ENCODE peak calls at places on chromosomes 6 and 20, in five cellular contexts. M is NT2/D1, L is GM12878, U is HepG2, T is H1. X is an unnamed sample.

GRCh38 chr6:132820629-132821381 is 6.4 kb downstream of the RPS12 start:
- DNase-seq in M (no peak), L (no peak), U (peak; percentile 20), T (peak; percentile 53), X (no peak)

GRCh38 chr6:151176941-151177760 is 62.6 kb upstream of the AKAP12 start:
- DNase-seq in M (no peak), L (no peak), U (no peak), T (no peak), X (no peak)

GRCh38 chr20:43191946-43192847 is 2.5 kb upstream of the PTPRT start:
- DNase-seq in M (peak; percentile 49), L (no peak), U (peak; percentile 16), T (peak; percentile 83), X (peak; percentile 48)

GRCh38 chr6:3061501-3061941 is 6.8 kb upstream of the RIPK1 start:
- DNase-seq in M (no peak), L (no peak), U (no peak), T (no peak), X (no peak)

GRCh38 chr6:77231438-77232305 is 231.6 kb downstream of the HTR1B start:
- DNase-seq in M (no peak), L (no peak), U (no peak), T (no peak), X (no peak)

GRCh38 chr6:133646021-133646682 is 242.8 kb upstream of the TCF21 start:
- DNase-seq in M (no peak), L (no peak), U (no peak), T (no peak), X (no peak)

GRCh38 chr6:40719671-40720374 is 132.7 kb upstream of the LRFN2 start:
- DNase-seq in M (no peak), L (peak; percentile 30), U (no peak), T (peak; percentile 57), X (no peak)

GRCh38 chr20:35030136-35030535 is 62.5 kb downstream of the TRPC4AP start:
- DNase-seq in M (no peak), L (no peak), U (no peak), T (no peak), X (no peak)

GRCh38 chr6:63783096-63783495 is 147.5 kb downstream of the PHF3 start:
- DNase-seq in M (no peak), L (no peak), U (no peak), T (no peak), X (no peak)

GRCh38 chr6:107618672-107619071 is 128.8 kb downstream of the SOBP start:
- DNase-seq in M (no peak), L (peak; percentile 86), U (no peak), T (no peak), X (no peak)

GRCh38 chr6:27178001-27178730 is 69.3 kb upstream of the PRSS16 start:
- DNase-seq in M (peak; percentile 36), L (peak; percentile 61), U (peak; percentile 51), T (no peak), X (no peak)

GRCh38 chr20:6495907-6496306 is 271.6 kb upstream of the BMP2 start:
- DNase-seq in M (no peak), L (no peak), U (no peak), T (no peak), X (no peak)

GRCh38 chr6:153104220-153104619 is 26.9 kb downstream of the RGS17 start:
- DNase-seq in M (no peak), L (no peak), U (no peak), T (no peak), X (no peak)

GRCh38 chr6:98831057-98832031 is 3.0 kb upstream of the POU3F2 start:
- DNase-seq in M (no peak), L (no peak), U (no peak), T (peak; percentile 77), X (no peak)

GRCh38 chr6:39961178-39961577 is 26.9 kb upstream of the MOCS1 start:
- DNase-seq in M (no peak), L (no peak), U (no peak), T (no peak), X (no peak)

GRCh38 chr6:37099442-37099841 is 70.5 kb upstream of the PIM1 start:
- DNase-seq in M (no peak), L (no peak), U (peak; percentile 61), T (no peak), X (no peak)

GRCh38 chr6:161984707-161985106 is 710.8 kb upstream of the AGPAT4 start:
- DNase-seq in M (no peak), L (no peak), U (no peak), T (no peak), X (no peak)

GRCh38 chr20:44776977-44777376 is 31.3 kb downstream of the KCNK15 start:
- DNase-seq in M (peak; percentile 28), L (no peak), U (peak; percentile 31), T (peak; percentile 67), X (no peak)

GRCh38 chr6:20686142-20686541 is 151.9 kb downstream of the CDKAL1 start:
- DNase-seq in M (no peak), L (no peak), U (no peak), T (no peak), X (no peak)

GRCh38 chr6:8299034-8299433 is 136.3 kb downstream of the SLC35B3 start:
- DNase-seq in M (no peak), L (no peak), U (no peak), T (no peak), X (no peak)

GRCh38 chr6:21601341-21601740 is 7.8 kb downstream of the SOX4 start:
- DNase-seq in M (no peak), L (no peak), U (no peak), T (no peak), X (no peak)

GRCh38 chr6:158867381-158868121 is 48.4 kb upstream of the EZR start:
- DNase-seq in M (no peak), L (no peak), U (no peak), T (no peak), X (no peak)

GRCh38 chr6:158868122-158868480 is 48.9 kb upstream of the EZR start:
- DNase-seq in M (no peak), L (no peak), U (no peak), T (no peak), X (no peak)

GRCh38 chr6:158863646-158864045 is 44.5 kb upstream of the EZR start:
- DNase-seq in M (no peak), L (no peak), U (no peak), T (no peak), X (no peak)

GRCh38 chr6:158869010-158869603 is 49.9 kb upstream of the EZR start:
- DNase-seq in M (no peak), L (peak; percentile 53), U (no peak), T (no peak), X (no peak)

GRCh38 chr6:158865769-158866168 is 46.6 kb upstream of the EZR start:
- DNase-seq in M (no peak), L (no peak), U (no peak), T (no peak), X (no peak)
- TF ChIP-seq SUZ12 in M (no peak), L (no peak), U (no peak), T (no peak), X (no peak)

GRCh38 chr6:46876126-46876525 is 45.6 kb downstream of the ADGRF5 start:
- DNase-seq in M (no peak), L (no peak), U (no peak), T (peak; percentile 52), X (no peak)
- TF ChIP-seq SUZ12 in M (no peak), L (no peak), U (no peak), T (no peak), X (no peak)

GRCh38 chr20:39850821-39851330 is 838.2 kb downstream of the MAFB start:
- DNase-seq in M (no peak), L (no peak), U (no peak), T (no peak), X (no peak)
- TF ChIP-seq SUZ12 in M (no peak), L (no peak), U (no peak), T (no peak), X (no peak)

GRCh38 chr20:25344634-25345033 is 46.0 kb downstream of the ABHD12 start:
- DNase-seq in M (no peak), L (no peak), U (no peak), T (no peak), X (no peak)

GRCh38 chr20:25340380-25340779 is 50.3 kb downstream of the ABHD12 start:
- DNase-seq in M (no peak), L (no peak), U (no peak), T (no peak), X (no peak)

GRCh38 chr20:25338112-25339023 is 52.3 kb downstream of the ABHD12 start:
- DNase-seq in M (no peak), L (no peak), U (peak; percentile 87), T (peak; percentile 43), X (no peak)

GRCh38 chr20:25339608-25340007 is 51.0 kb downstream of the ABHD12 start:
- DNase-seq in M (no peak), L (no peak), U (peak; percentile 46), T (no peak), X (no peak)

GRCh38 chr20:25341716-25342680 is 48.6 kb downstream of the ABHD12 start:
- DNase-seq in M (no peak), L (no peak), U (no peak), T (no peak), X (no peak)
- TF ChIP-seq SUZ12 in M (no peak), L (no peak), U (no peak), T (no peak), X (no peak)

DNA sequence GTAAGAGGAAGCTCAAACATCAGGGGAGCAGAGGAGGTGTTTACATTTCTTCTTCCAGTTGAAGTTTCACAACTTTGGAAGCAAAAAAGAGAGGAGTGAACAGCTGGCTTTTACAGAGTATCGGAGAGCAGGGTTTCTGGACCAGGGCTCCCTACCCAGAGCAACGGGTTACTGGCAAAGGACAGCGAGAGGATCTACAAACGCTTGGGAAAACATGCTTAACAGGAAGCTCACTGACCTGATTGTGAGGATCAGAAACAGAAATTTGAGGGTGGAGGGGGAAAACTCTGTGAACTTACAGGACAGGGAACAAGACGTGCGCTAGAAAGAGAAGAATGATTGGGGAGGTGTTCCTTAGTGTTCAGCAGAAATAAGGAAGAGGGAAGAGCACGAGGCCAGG is 85.7 kb upstream of the TAB2 start:
- DNase-seq in M (no peak), L (no peak), U (no peak), T (no peak), X (no peak)
- TF ChIP-seq SUZ12 in M (no peak), L (no peak), U (no peak), T (no peak), X (no peak)

DNA sequence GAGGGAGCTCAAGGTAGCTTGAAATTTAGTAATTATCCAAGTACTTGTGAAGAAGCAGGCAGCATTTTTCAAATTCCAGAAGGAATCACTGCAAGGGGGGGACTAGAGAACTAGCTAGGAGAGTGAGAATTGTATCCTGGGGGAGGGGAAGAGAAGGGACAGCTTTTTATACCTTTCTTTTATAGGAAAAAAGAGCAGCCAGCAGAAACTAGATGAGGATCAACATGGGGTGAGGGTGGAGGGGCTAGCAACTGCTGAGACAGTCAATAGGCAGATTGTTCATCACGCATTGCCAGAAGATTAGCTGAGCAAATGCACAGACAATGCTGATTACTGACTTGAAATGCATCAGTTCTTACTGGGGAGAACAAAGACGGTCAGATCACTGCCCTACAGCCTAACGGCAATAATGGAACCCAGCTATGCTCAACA is 514.3 kb upstream of the CITED2 start:
- DNase-seq in M (peak; percentile 77), L (no peak), U (no peak), T (peak; percentile 56), X (no peak)
- TF ChIP-seq SUZ12 in M (no peak), L (no peak), U (no peak), T (no peak), X (no peak)